ENCODE peak calls at places on chromosomes 3 and 15, in seven cellular contexts. One of them, this sample, is unnamed.

GRCh38 chr15:73344051-73344450 is 24.7 kb downstream of the HCN4 start:
- DNase-seq in sigmoid colon: no peak
- DNase-seq in cardiac muscle cell: no peak
- DNase-seq in body of pancreas: no peak
- DNase-seq in fibroblast of mammary gland: no peak
- DNase-seq in transverse colon: no peak
- DNase-seq in Caco-2: no peak
- DNase-seq in this sample: no peak

GRCh38 chr15:30927148-30927761 is 23.5 kb downstream of the FAN1 start:
- DNase-seq in sigmoid colon: no peak
- DNase-seq in cardiac muscle cell: no peak
- DNase-seq in body of pancreas: no peak
- DNase-seq in fibroblast of mammary gland: no peak
- DNase-seq in transverse colon: no peak
- DNase-seq in Caco-2: no peak
- DNase-seq in this sample: no peak

GRCh38 chr3:177441813-177442646 is 244.7 kb upstream of the TBL1XR1 start:
- DNase-seq in sigmoid colon: peak; percentile 82
- DNase-seq in cardiac muscle cell: no peak
- DNase-seq in body of pancreas: no peak
- DNase-seq in fibroblast of mammary gland: peak; percentile 42
- DNase-seq in transverse colon: no peak
- DNase-seq in Caco-2: no peak
- DNase-seq in this sample: no peak

GRCh38 chr15:38846351-38846750 is 281.7 kb upstream of the RASGRP1 start:
- DNase-seq in sigmoid colon: no peak
- DNase-seq in cardiac muscle cell: no peak
- DNase-seq in body of pancreas: no peak
- DNase-seq in fibroblast of mammary gland: no peak
- DNase-seq in transverse colon: no peak
- DNase-seq in Caco-2: no peak
- DNase-seq in this sample: no peak

GRCh38 chr3:98974442-98974841 is 72.9 kb upstream of the DCBLD2 start:
- DNase-seq in sigmoid colon: no peak
- DNase-seq in cardiac muscle cell: no peak
- DNase-seq in body of pancreas: no peak
- DNase-seq in fibroblast of mammary gland: no peak
- DNase-seq in transverse colon: no peak
- DNase-seq in Caco-2: no peak
- DNase-seq in this sample: no peak

GRCh38 chr3:9206287-9206686 is 43.2 kb downstream of the SRGAP3 start:
- DNase-seq in sigmoid colon: peak; percentile 24
- DNase-seq in cardiac muscle cell: no peak
- DNase-seq in body of pancreas: no peak
- DNase-seq in fibroblast of mammary gland: no peak
- DNase-seq in transverse colon: no peak
- DNase-seq in Caco-2: no peak
- DNase-seq in this sample: no peak

GRCh38 chr3:103218793-103219192 is 784.0 kb downstream of the ZPLD1 start:
- DNase-seq in sigmoid colon: no peak
- DNase-seq in cardiac muscle cell: no peak
- DNase-seq in body of pancreas: no peak
- DNase-seq in fibroblast of mammary gland: no peak
- DNase-seq in transverse colon: no peak
- DNase-seq in Caco-2: no peak
- DNase-seq in this sample: peak; percentile 1

GRCh38 chr3:5057857-5058324 is 64.2 kb upstream of the ARL8B start:
- DNase-seq in sigmoid colon: peak; percentile 88
- DNase-seq in cardiac muscle cell: peak; percentile 75
- DNase-seq in body of pancreas: peak; percentile 84
- DNase-seq in fibroblast of mammary gland: peak; percentile 92
- DNase-seq in transverse colon: peak; percentile 84
- DNase-seq in Caco-2: peak; percentile 76
- DNase-seq in this sample: peak; percentile 68

GRCh38 chr3:85050806-85051205 is 92.0 kb downstream of the CADM2 start:
- DNase-seq in sigmoid colon: no peak
- DNase-seq in cardiac muscle cell: no peak
- DNase-seq in body of pancreas: no peak
- DNase-seq in fibroblast of mammary gland: no peak
- DNase-seq in transverse colon: no peak
- DNase-seq in Caco-2: no peak
- DNase-seq in this sample: no peak

GRCh38 chr3:140499114-140499757 is 178.6 kb upstream of the TRIM42 start:
- DNase-seq in sigmoid colon: no peak
- DNase-seq in cardiac muscle cell: peak; percentile 49
- DNase-seq in body of pancreas: no peak
- DNase-seq in fibroblast of mammary gland: peak; percentile 45
- DNase-seq in transverse colon: no peak
- DNase-seq in Caco-2: peak; percentile 10
- DNase-seq in this sample: no peak

GRCh38 chr15:70267879-70268278 is 170.2 kb upstream of the TLE3 start:
- DNase-seq in sigmoid colon: no peak
- DNase-seq in cardiac muscle cell: no peak
- DNase-seq in body of pancreas: no peak
- DNase-seq in fibroblast of mammary gland: peak; percentile 77
- DNase-seq in transverse colon: no peak
- DNase-seq in Caco-2: no peak
- DNase-seq in this sample: no peak

GRCh38 chr3:36933540-36934296 is 11.1 kb downstream of the TRANK1 start:
- DNase-seq in sigmoid colon: no peak
- DNase-seq in cardiac muscle cell: no peak
- DNase-seq in body of pancreas: no peak
- DNase-seq in fibroblast of mammary gland: no peak
- DNase-seq in transverse colon: no peak
- DNase-seq in Caco-2: no peak
- DNase-seq in this sample: no peak

GRCh38 chr3:189272500-189273119 is 100.8 kb downstream of the TPRG1 start:
- DNase-seq in sigmoid colon: no peak
- DNase-seq in cardiac muscle cell: peak; percentile 58
- DNase-seq in body of pancreas: no peak
- DNase-seq in fibroblast of mammary gland: no peak
- DNase-seq in transverse colon: no peak
- DNase-seq in Caco-2: peak; percentile 34
- DNase-seq in this sample: no peak

GRCh38 chr15:78107471-78107870 is 15.1 kb downstream of the SH2D7 start:
- DNase-seq in sigmoid colon: peak; percentile 39
- DNase-seq in cardiac muscle cell: no peak
- DNase-seq in body of pancreas: no peak
- DNase-seq in fibroblast of mammary gland: no peak
- DNase-seq in transverse colon: peak; percentile 6
- DNase-seq in Caco-2: no peak
- DNase-seq in this sample: no peak

GRCh38 chr15:90002428-90002844 is 1.3 kb downstream of the ZNF710 start:
- DNase-seq in sigmoid colon: peak; percentile 78
- DNase-seq in cardiac muscle cell: peak; percentile 47
- DNase-seq in body of pancreas: peak; percentile 40
- DNase-seq in fibroblast of mammary gland: peak; percentile 54
- DNase-seq in transverse colon: peak; percentile 62
- DNase-seq in Caco-2: no peak
- DNase-seq in this sample: no peak

GRCh38 chr3:124483915-124484470 is 246.3 kb upstream of the UMPS start:
- DNase-seq in sigmoid colon: no peak
- DNase-seq in cardiac muscle cell: no peak
- DNase-seq in body of pancreas: no peak
- DNase-seq in fibroblast of mammary gland: peak; percentile 2
- DNase-seq in transverse colon: no peak
- DNase-seq in Caco-2: no peak
- DNase-seq in this sample: no peak

GRCh38 chr3:186221733-186222378 is 113.0 kb upstream of the ETV5 start:
- DNase-seq in sigmoid colon: no peak
- DNase-seq in cardiac muscle cell: no peak
- DNase-seq in body of pancreas: no peak
- DNase-seq in fibroblast of mammary gland: no peak
- DNase-seq in transverse colon: no peak
- DNase-seq in Caco-2: no peak
- DNase-seq in this sample: no peak

GRCh38 chr3:80244390-80244789 is 476.6 kb upstream of the ROBO1 start:
- DNase-seq in sigmoid colon: no peak
- DNase-seq in cardiac muscle cell: no peak
- DNase-seq in body of pancreas: no peak
- DNase-seq in fibroblast of mammary gland: peak; percentile 86
- DNase-seq in transverse colon: peak; percentile 7
- DNase-seq in Caco-2: no peak
- DNase-seq in this sample: peak; percentile 79

GRCh38 chr3:123161167-123161566 is 40.6 kb upstream of the SEC22A start:
- DNase-seq in sigmoid colon: no peak
- DNase-seq in cardiac muscle cell: no peak
- DNase-seq in body of pancreas: no peak
- DNase-seq in fibroblast of mammary gland: no peak
- DNase-seq in transverse colon: no peak
- DNase-seq in Caco-2: no peak
- DNase-seq in this sample: no peak

GRCh38 chr15:88243895-88244787 is 12.4 kb downstream of the NTRK3 start:
- DNase-seq in sigmoid colon: no peak
- DNase-seq in cardiac muscle cell: peak; percentile 53
- DNase-seq in body of pancreas: no peak
- DNase-seq in fibroblast of mammary gland: peak; percentile 40
- DNase-seq in transverse colon: no peak
- DNase-seq in Caco-2: peak; percentile 29
- DNase-seq in this sample: no peak

GRCh38 chr3:139630532-139630931 is 47.2 kb downstream of the NMNAT3 start:
- DNase-seq in sigmoid colon: no peak
- DNase-seq in cardiac muscle cell: no peak
- DNase-seq in body of pancreas: no peak
- DNase-seq in fibroblast of mammary gland: no peak
- DNase-seq in transverse colon: no peak
- DNase-seq in Caco-2: no peak
- DNase-seq in this sample: no peak

GRCh38 chr3:111761309-111761795 is 97.7 kb upstream of the PHLDB2 start:
- DNase-seq in sigmoid colon: no peak
- DNase-seq in cardiac muscle cell: no peak
- DNase-seq in body of pancreas: no peak
- DNase-seq in fibroblast of mammary gland: peak; percentile 88
- DNase-seq in transverse colon: no peak
- DNase-seq in Caco-2: no peak
- DNase-seq in this sample: peak; percentile 84

GRCh38 chr3:195888311-195888761 is 20.0 kb downstream of the TNK2 start:
- DNase-seq in sigmoid colon: no peak
- DNase-seq in cardiac muscle cell: no peak
- DNase-seq in body of pancreas: no peak
- DNase-seq in fibroblast of mammary gland: no peak
- DNase-seq in transverse colon: no peak
- DNase-seq in Caco-2: no peak
- DNase-seq in this sample: no peak

GRCh38 chr3:195891431-195892104 is 16.8 kb downstream of the TNK2 start:
- DNase-seq in sigmoid colon: no peak
- DNase-seq in cardiac muscle cell: no peak
- DNase-seq in body of pancreas: no peak
- DNase-seq in fibroblast of mammary gland: no peak
- DNase-seq in transverse colon: no peak
- DNase-seq in Caco-2: no peak
- DNase-seq in this sample: no peak

GRCh38 chr3:195889843-195890407 is 18.4 kb downstream of the TNK2 start:
- DNase-seq in sigmoid colon: no peak
- DNase-seq in cardiac muscle cell: no peak
- DNase-seq in body of pancreas: no peak
- DNase-seq in fibroblast of mammary gland: no peak
- DNase-seq in transverse colon: no peak
- DNase-seq in Caco-2: no peak
- DNase-seq in this sample: no peak

GRCh38 chr3:195887670-195888069 is 20.7 kb downstream of the TNK2 start:
- DNase-seq in sigmoid colon: no peak
- DNase-seq in cardiac muscle cell: no peak
- DNase-seq in body of pancreas: no peak
- DNase-seq in fibroblast of mammary gland: no peak
- DNase-seq in transverse colon: no peak
- DNase-seq in Caco-2: no peak
- DNase-seq in this sample: no peak

GRCh38 chr3:195888981-195889842 is 19.1 kb downstream of the TNK2 start:
- DNase-seq in sigmoid colon: no peak
- DNase-seq in cardiac muscle cell: no peak
- DNase-seq in body of pancreas: no peak
- DNase-seq in fibroblast of mammary gland: no peak
- DNase-seq in transverse colon: no peak
- DNase-seq in Caco-2: no peak
- DNase-seq in this sample: no peak
- H3K4me3 ChIP-seq in sigmoid colon: no peak overlapping the region
- H3K4me3 ChIP-seq in cardiac muscle cell: no peak overlapping the region
- H3K4me3 ChIP-seq in body of pancreas: no peak overlapping the region
- H3K4me3 ChIP-seq in fibroblast of mammary gland: no peak overlapping the region
- H3K4me3 ChIP-seq in transverse colon: no peak overlapping the region
- H3K4me3 ChIP-seq in Caco-2: no peak overlapping the region
- H3K4me3 ChIP-seq in this sample: peak overlapping the region; percentile 25

DNA sequence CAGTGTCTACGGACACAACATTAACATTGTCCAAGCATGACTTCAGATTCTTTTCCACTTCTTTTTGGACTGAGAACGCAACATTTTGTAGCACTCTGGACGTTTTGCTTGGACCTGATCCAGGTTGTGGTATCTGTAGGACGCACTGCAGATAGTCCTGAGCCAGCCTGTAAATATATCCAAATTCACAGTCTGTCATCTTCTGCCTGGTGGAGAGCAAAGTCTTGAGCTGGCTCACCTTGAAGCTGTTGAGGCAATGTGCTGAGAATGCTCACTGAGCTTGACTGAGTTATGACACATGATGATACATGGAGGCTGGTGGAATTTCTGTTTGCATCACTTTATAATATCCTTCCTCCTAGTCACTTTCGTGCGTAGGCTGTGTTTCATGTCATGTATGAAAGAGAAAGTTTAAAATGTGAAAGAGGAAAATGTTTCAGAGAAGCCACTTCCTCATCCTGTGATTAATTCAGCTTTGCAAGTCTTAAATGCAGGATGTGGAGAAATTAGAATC is at the start of gene BCL2A1:
- DNase-seq in sigmoid colon: no peak
- DNase-seq in cardiac muscle cell: no peak
- DNase-seq in body of pancreas: no peak
- DNase-seq in fibroblast of mammary gland: peak; percentile 95
- DNase-seq in transverse colon: peak; percentile 17
- DNase-seq in Caco-2: no peak
- DNase-seq in this sample: peak; percentile 87
- H3K4me3 ChIP-seq in sigmoid colon: no peak within 1 kb of the TSS
- H3K4me3 ChIP-seq in cardiac muscle cell: no peak within 1 kb of the TSS
- H3K4me3 ChIP-seq in body of pancreas: no peak within 1 kb of the TSS
- H3K4me3 ChIP-seq in fibroblast of mammary gland: peak within 1 kb of the TSS; percentile 41
- H3K4me3 ChIP-seq in transverse colon: peak within 1 kb of the TSS; percentile 11
- H3K4me3 ChIP-seq in Caco-2: no peak within 1 kb of the TSS
- H3K4me3 ChIP-seq in this sample: peak within 1 kb of the TSS; percentile 14

GRCh38 chr15:80789296-80789695 is 10.1 kb downstream of the CEMIP start:
- DNase-seq in sigmoid colon: no peak
- DNase-seq in cardiac muscle cell: no peak
- DNase-seq in body of pancreas: no peak
- DNase-seq in fibroblast of mammary gland: peak; percentile 47
- DNase-seq in transverse colon: no peak
- DNase-seq in Caco-2: no peak
- DNase-seq in this sample: no peak
- H3K4me3 ChIP-seq in sigmoid colon: no peak overlapping the region
- H3K4me3 ChIP-seq in cardiac muscle cell: no peak overlapping the region
- H3K4me3 ChIP-seq in body of pancreas: no peak overlapping the region
- H3K4me3 ChIP-seq in fibroblast of mammary gland: no peak overlapping the region
- H3K4me3 ChIP-seq in transverse colon: no peak overlapping the region
- H3K4me3 ChIP-seq in Caco-2: no peak overlapping the region
- H3K4me3 ChIP-seq in this sample: no peak overlapping the region

DNA sequence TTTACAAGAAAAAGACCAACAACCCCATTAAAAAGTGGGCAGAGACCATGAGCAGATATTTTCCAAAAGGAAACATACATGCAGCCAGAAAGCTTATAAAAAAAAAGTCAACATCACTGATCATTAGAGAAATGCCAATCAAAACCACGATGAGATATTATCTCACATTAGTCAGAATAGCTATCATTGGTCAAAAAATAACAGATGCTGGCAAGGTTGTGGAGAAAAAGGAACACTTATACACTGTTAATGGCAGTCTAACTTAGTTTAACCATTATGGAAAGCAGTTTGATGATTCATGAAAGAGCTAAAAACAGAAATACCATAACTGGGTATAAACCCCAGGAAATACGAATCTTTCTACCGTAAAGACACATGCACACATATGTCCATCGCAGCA is 76.3 kb downstream of the SUCNR1 start:
- DNase-seq in sigmoid colon: no peak
- DNase-seq in cardiac muscle cell: no peak
- DNase-seq in body of pancreas: no peak
- DNase-seq in fibroblast of mammary gland: no peak
- DNase-seq in transverse colon: no peak
- DNase-seq in Caco-2: no peak
- DNase-seq in this sample: no peak
- H3K4me3 ChIP-seq in sigmoid colon: no peak overlapping the region
- H3K4me3 ChIP-seq in cardiac muscle cell: no peak overlapping the region
- H3K4me3 ChIP-seq in body of pancreas: no peak overlapping the region
- H3K4me3 ChIP-seq in fibroblast of mammary gland: no peak overlapping the region
- H3K4me3 ChIP-seq in transverse colon: no peak overlapping the region
- H3K4me3 ChIP-seq in Caco-2: no peak overlapping the region
- H3K4me3 ChIP-seq in this sample: no peak overlapping the region